ENCODE peak calls at places on chromosome 7, in eight cellular contexts. P is fibroblast of mammary gland, R is AG04450, N is left ventricle myocardium inferior, Q is brain microvascular endothelial cell, T is activated B cell treated with CpG ODN at 0.5 μM for 24 hours, V is GM12865, G is upper lobe of right lung. D is an unnamed sample.

GRCh38 chr7:11203688-11204087 is 230.0 kb downstream of the PHF14 start:
- DNase-seq in N (peak), R (no peak), P (no peak), Q (no peak), T (no peak), G (no peak), V (no peak), D (no peak)

GRCh38 chr7:96636342-96636865 is 73.2 kb downstream of the SEM1 start:
- DNase-seq in P (peak), V (no peak), N (no peak), G (no peak), T (no peak), Q (no peak), R (no peak), D (no peak)

GRCh38 chr7:127447326-127447945 is 54.9 kb upstream of the ZNF800 start:
- DNase-seq in Q (peak), P (peak), G (no peak), V (peak), R (peak), T (peak), N (no peak), D (peak)

GRCh38 chr7:37908221-37908788 is 8.3 kb downstream of the SFRP4 start:
- DNase-seq in Q (peak), N (no peak), G (no peak), T (no peak), V (no peak), R (no peak), P (peak), D (no peak)

GRCh38 chr7:137606061-137606674 is 240.6 kb downstream of the DGKI start:
- DNase-seq in P (peak), N (no peak), R (peak), G (no peak), V (peak), T (no peak), Q (no peak), D (peak)

GRCh38 chr7:140541513-140542192 is 62.3 kb upstream of the MKRN1 start:
- DNase-seq in N (peak), Q (peak), P (peak), G (no peak), V (no peak), R (peak), T (no peak), D (no peak)

GRCh38 chr7:94510582-94511456 is 1.2 kb downstream of the CASD1 start:
- DNase-seq in V (peak), P (peak), T (no peak), R (no peak), N (no peak), G (peak), Q (peak), D (no peak)

GRCh38 chr7:97003262-97004236 is 1.8 kb upstream of the DLX6 start:
- DNase-seq in P (no peak), T (no peak), V (no peak), R (no peak), G (peak), N (no peak), Q (no peak), D (no peak)

GRCh38 chr7:128737867-128738390 is 1.2 kb upstream of the CALU start:
- DNase-seq in T (no peak), V (no peak), Q (peak), G (no peak), P (peak), N (no peak), R (no peak), D (no peak)

GRCh38 chr7:107972075-107972482 is 30.9 kb downstream of the LAMB1 start:
- DNase-seq in R (peak), V (no peak), P (peak), T (no peak), Q (no peak), N (no peak), G (no peak), D (no peak)

GRCh38 chr7:45026984-45027773 is 27.2 kb downstream of the CCM2 start:
- DNase-seq in Q (no peak), V (peak), T (peak), N (no peak), R (peak), G (no peak), P (peak), D (no peak)

DNA sequence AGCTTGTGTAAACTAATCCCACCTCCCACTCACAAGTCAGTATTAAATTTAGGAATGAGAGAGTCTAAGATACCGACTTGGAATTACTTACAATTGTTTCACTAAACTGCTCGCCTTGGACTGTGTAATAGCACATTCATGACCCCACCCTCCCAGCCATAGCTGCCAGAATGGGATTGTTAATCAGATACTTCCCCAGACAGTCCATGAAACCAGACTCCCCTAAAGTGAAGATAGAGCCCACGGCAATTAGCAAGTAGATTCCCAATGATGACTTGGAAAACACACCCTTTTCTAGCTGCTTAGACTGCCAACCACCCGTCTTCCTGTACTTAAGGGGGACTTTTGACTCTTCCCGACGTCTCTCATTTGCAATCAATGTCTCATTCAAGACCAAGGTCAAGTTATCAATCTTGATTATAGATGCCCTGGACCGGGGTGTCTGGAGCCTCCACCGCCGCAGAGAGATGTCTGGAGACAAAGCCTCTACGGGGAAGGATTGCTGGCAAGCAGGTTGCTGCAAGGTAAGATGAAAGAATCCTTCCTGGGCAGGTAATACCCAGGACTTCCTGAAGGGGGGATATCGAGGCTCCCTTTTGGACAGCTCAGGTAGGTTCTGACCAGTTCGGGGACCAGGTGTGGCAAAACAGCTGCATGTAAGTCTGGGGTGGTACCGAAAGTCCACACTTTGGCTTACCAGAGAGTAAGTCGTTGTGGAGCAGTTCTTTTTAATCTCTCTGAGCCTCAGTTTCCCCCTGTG is 12.6 kb upstream of the CUX1 start:
- DNase-seq in P (no peak), G (no peak), R (no peak), N (no peak), V (peak), T (no peak), Q (no peak), D (no peak)
- TF ChIP-seq CTCF in P (no peak), G (peak), R (peak), N (no peak), V (peak), T (no peak), Q (peak), D (peak)

GRCh38 chr7:42015413-42015698 is 221.7 kb downstream of the GLI3 start:
- DNase-seq in R (no peak), P (no peak), Q (no peak), V (no peak), N (no peak), T (no peak), G (no peak), D (no peak)
- TF ChIP-seq CTCF in R (no peak), P (no peak), Q (no peak), V (no peak), N (no peak), T (no peak), G (no peak), D (no peak)

GRCh38 chr7:30148951-30149459 is 14.2 kb downstream of the MTURN start:
- DNase-seq in Q (no peak), T (peak), N (no peak), G (peak), P (no peak), R (no peak), V (no peak), D (no peak)
- TF ChIP-seq CTCF in Q (no peak), T (no peak), N (no peak), G (no peak), P (no peak), R (no peak), V (no peak), D (no peak)

GRCh38 chr7:121080257-121080912 is 91.9 kb downstream of the CPED1 start:
- DNase-seq in R (no peak), V (no peak), N (no peak), Q (no peak), T (no peak), G (no peak), P (peak), D (no peak)

GRCh38 chr7:121078701-121079227 is 90.3 kb downstream of the CPED1 start:
- DNase-seq in N (no peak), Q (no peak), G (no peak), P (no peak), R (no peak), T (no peak), V (no peak), D (no peak)

GRCh38 chr7:121081327-121081936 is 92.9 kb downstream of the CPED1 start:
- DNase-seq in V (peak), R (peak), T (no peak), P (peak), Q (peak), G (no peak), N (no peak), D (peak)

GRCh38 chr7:121080913-121081326 is 92.4 kb downstream of the CPED1 start:
- DNase-seq in V (no peak), R (no peak), P (no peak), Q (no peak), N (no peak), T (no peak), G (no peak), D (no peak)

GRCh38 chr7:121079425-121080169 is 91.1 kb downstream of the CPED1 start:
- DNase-seq in G (no peak), Q (peak), N (no peak), T (no peak), R (no peak), V (no peak), P (peak), D (no peak)
- TF ChIP-seq CTCF in G (peak), Q (peak), N (peak), T (no peak), R (peak), V (no peak), P (peak), D (no peak)

GRCh38 chr7:71507665-71508064 is 375.7 kb downstream of the GALNT17 start:
- DNase-seq in G (no peak), T (no peak), N (no peak), R (no peak), V (no peak), P (no peak), Q (no peak), D (no peak)

GRCh38 chr7:71509381-71509780 is 377.4 kb downstream of the GALNT17 start:
- DNase-seq in G (no peak), Q (no peak), P (no peak), R (no peak), N (no peak), V (no peak), T (no peak), D (no peak)

GRCh38 chr7:71506822-71507221 is 374.9 kb downstream of the GALNT17 start:
- DNase-seq in V (no peak), Q (no peak), G (no peak), P (no peak), R (no peak), N (no peak), T (no peak), D (no peak)

DNA sequence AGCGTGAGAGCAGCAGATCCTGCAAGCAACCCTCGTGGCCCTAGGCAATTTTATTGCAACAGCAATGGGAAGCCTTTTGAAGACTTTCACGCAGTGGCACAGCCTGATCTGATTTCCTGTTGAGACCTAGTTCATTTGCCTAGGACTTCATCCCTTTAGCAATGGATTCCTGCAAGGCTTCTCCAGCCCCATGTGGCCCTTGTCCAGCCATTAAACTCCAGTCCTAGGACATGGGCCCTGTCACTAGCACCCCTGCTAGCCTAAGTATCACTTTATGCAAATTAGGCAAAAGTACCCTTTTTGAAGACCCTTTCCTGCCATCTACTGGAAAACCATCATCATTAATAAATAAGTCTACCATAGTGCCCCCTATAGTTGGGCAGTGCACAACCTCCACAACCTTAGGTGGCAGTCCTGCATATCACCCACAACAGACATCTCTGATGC is 379.4 kb downstream of the GALNT17 start:
- DNase-seq in G (no peak), V (no peak), T (no peak), Q (no peak), N (no peak), P (peak), R (no peak), D (no peak)
- TF ChIP-seq CTCF in G (no peak), V (no peak), T (no peak), Q (no peak), N (no peak), P (peak), R (no peak), D (no peak)

DNA sequence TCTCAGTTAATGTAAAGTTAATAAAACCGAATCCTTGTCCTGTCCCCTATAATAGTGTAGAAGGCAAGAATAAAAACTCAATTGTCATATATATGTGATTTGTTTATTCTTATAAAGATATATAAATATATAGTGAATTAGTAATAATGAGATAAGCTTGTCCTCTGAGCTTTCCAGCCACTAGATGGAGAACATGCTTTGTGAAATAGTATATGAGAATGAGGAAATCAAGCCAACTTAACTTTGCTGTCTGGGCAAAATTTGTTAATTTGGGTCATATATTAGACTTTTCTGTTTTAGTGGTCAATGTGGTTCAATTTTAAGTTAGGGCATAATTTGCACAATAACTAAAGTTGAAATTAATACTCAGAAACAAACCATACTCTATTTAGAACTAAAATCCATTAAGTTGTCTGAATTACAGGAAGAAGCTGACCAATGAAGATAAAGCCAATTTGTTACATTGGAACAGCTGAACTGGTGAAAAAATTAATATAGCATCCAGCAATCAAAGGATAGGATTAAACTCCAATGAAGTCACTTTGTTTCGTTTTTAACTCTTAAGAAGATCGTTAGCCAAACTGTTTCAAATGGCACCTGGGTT is 595.0 kb downstream of the ARL4A start:
- DNase-seq in Q (peak), V (no peak), R (peak), G (no peak), P (peak), T (no peak), N (no peak), D (no peak)
- TF ChIP-seq CTCF in Q (peak), V (no peak), R (peak), G (peak), P (peak), T (no peak), N (peak), D (no peak)